ENCODE peak calls at places on chromosomes 16 and 17, in seven cellular contexts. Y is IMR-90, K is Peyer's patch, N is astrocyte, I is heart right ventricle, J is fibroblast of lung, Q is left ventricle myocardium inferior. E is an unnamed sample. For H3K27me3, the result is how much of the 10 kb centered on the place peaks cover.

GRCh38 chr16:19223235-19223847 is 55.3 kb downstream of the SYT17 start:
- DNase-seq in Y (peak), K (peak), N (no peak), I (no peak), J (no peak), Q (no peak), E (no peak)

GRCh38 chr16:81437860-81438259 is 6.7 kb upstream of the CMIP start:
- DNase-seq in Y (no peak), K (no peak), N (no peak), I (no peak), J (no peak), Q (no peak), E (no peak)

GRCh38 chr17:13024033-13024432 is 6.2 kb upstream of the ELAC2 start:
- DNase-seq in Y (no peak), K (no peak), N (no peak), I (no peak), J (no peak), Q (no peak), E (no peak)

GRCh38 chr16:27439273-27440018 is 37.5 kb downstream of the IL21R start:
- DNase-seq in Y (no peak), K (no peak), N (no peak), I (no peak), J (no peak), Q (no peak), E (no peak)

GRCh38 chr17:15947331-15947730 is 2.4 kb downstream of the ADORA2B start:
- DNase-seq in Y (peak), K (peak), N (no peak), I (no peak), J (peak), Q (no peak), E (no peak)

GRCh38 chr16:87784812-87785211 is 19.0 kb upstream of the KLHDC4 start:
- DNase-seq in Y (peak), K (no peak), N (peak), I (no peak), J (peak), Q (no peak), E (no peak)

GRCh38 chr17:72430611-72431432 is 310.0 kb downstream of the SOX9 start:
- DNase-seq in Y (no peak), K (no peak), N (no peak), I (no peak), J (no peak), Q (no peak), E (no peak)

GRCh38 chr16:1333149-1333812 is at the start of gene BAIAP3:
- DNase-seq in Y (no peak), K (peak), N (no peak), I (no peak), J (no peak), Q (peak), E (peak)

GRCh38 chr17:53707546-53707945 is 115.2 kb upstream of the KIF2B start:
- DNase-seq in Y (no peak), K (no peak), N (no peak), I (no peak), J (peak), Q (no peak), E (no peak)

GRCh38 chr16:49213594-49213993 is 68.0 kb downstream of the CBLN1 start:
- DNase-seq in Y (no peak), K (no peak), N (no peak), I (no peak), J (no peak), Q (no peak), E (no peak)

GRCh38 chr16:85296859-85297698 is 184.8 kb upstream of the CIBAR2 start:
- DNase-seq in Y (no peak), K (peak), N (no peak), I (no peak), J (no peak), Q (no peak), E (peak)

GRCh38 chr16:80122155-80122554 is 418.6 kb upstream of the DYNLRB2 start:
- DNase-seq in Y (no peak), K (no peak), N (peak), I (peak), J (peak), Q (peak), E (peak)

GRCh38 chr17:42979511-42980273 is at the start of gene PTGES3L:
- DNase-seq in Y (peak), K (peak), N (peak), I (peak), J (peak), Q (peak), E (peak)

GRCh38 chr17:20205609-20206008 is 196.4 kb downstream of the SPECC1 start:
- DNase-seq in Y (no peak), K (no peak), N (no peak), I (no peak), J (no peak), Q (no peak), E (no peak)

GRCh38 chr17:52158450-52159042 is at the start of gene CA10:
- DNase-seq in Y (no peak), K (no peak), N (no peak), I (no peak), J (no peak), Q (no peak), E (peak)

GRCh38 chr17:66310528-66311148 is 8.2 kb downstream of the PRKCA start:
- DNase-seq in Y (no peak), K (no peak), N (no peak), I (no peak), J (no peak), Q (no peak), E (no peak)

GRCh38 chr17:14469971-14470370 is 169.1 kb downstream of the HS3ST3B1 start:
- DNase-seq in Y (no peak), K (no peak), N (no peak), I (no peak), J (no peak), Q (no peak), E (no peak)

GRCh38 chr16:9115277-9115676 is 23.8 kb downstream of the HAPSTR1 start:
- DNase-seq in Y (peak), K (no peak), N (peak), I (no peak), J (peak), Q (no peak), E (no peak)

GRCh38 chr17:64503821-64504768 is 2.0 kb downstream of the DDX5 start:
- DNase-seq in Y (no peak), K (no peak), N (no peak), I (no peak), J (no peak), Q (no peak), E (no peak)

GRCh38 chr17:32350662-32351418 is 883 bp downstream of the ZNF207 start:
- DNase-seq in Y (peak), K (no peak), N (peak), I (peak), J (peak), Q (no peak), E (no peak)

GRCh38 chr16:4989391-4990006 is 31.4 kb downstream of the SEC14L5 start:
- DNase-seq in Y (no peak), K (no peak), N (no peak), I (no peak), J (no peak), Q (no peak), E (no peak)

GRCh38 chr17:57885148-57885915 is 35.5 kb upstream of the MRPS23 start:
- DNase-seq in Y (no peak), K (no peak), N (no peak), I (no peak), J (no peak), Q (no peak), E (no peak)

GRCh38 chr17:80453980-80454556 is 22.3 kb downstream of the NPTX1 start:
- DNase-seq in Y (no peak), K (no peak), N (no peak), I (no peak), J (no peak), Q (no peak), E (peak)

GRCh38 chr16:12611006-12611477 is 192.6 kb downstream of the CPPED1 start:
- DNase-seq in Y (no peak), K (no peak), N (peak), I (no peak), J (peak), Q (no peak), E (no peak)

GRCh38 chr17:82345151-82345976 is 11.8 kb upstream of the SECTM1 start:
- DNase-seq in Y (no peak), K (no peak), N (no peak), I (no peak), J (no peak), Q (no peak), E (no peak)

GRCh38 chr17:19979917-19980770 is 2.5 kb upstream of the AKAP10 start:
- DNase-seq in Y (no peak), K (no peak), N (no peak), I (peak), J (no peak), Q (peak), E (peak)

GRCh38 chr17:1989135-1989534 is 36.0 kb downstream of the RTN4RL1 start:
- DNase-seq in Y (peak), K (no peak), N (peak), I (no peak), J (peak), Q (no peak), E (no peak)

GRCh38 chr17:39688945-39689344 is 1.1 kb upstream of the PGAP3 start:
- DNase-seq in Y (no peak), K (no peak), N (no peak), I (no peak), J (no peak), Q (no peak), E (peak)

GRCh38 chr17:61694095-61694494 is 103.1 kb upstream of the NACA2 start:
- DNase-seq in Y (no peak), K (no peak), N (no peak), I (no peak), J (no peak), Q (no peak), E (no peak)

GRCh38 chr16:3058173-3059030 is 7.0 kb upstream of the IL32 start:
- DNase-seq in Y (no peak), K (peak), N (no peak), I (peak), J (no peak), Q (peak), E (no peak)

GRCh38 chr16:64478258-64478906 is 643.5 kb downstream of the CDH11 start:
- DNase-seq in Y (peak), K (no peak), N (peak), I (no peak), J (peak), Q (no peak), E (no peak)

GRCh38 chr17:68057531-68057952 is 22.0 kb downstream of the KPNA2 start:
- DNase-seq in Y (peak), K (no peak), N (no peak), I (no peak), J (no peak), Q (no peak), E (no peak)

DNA sequence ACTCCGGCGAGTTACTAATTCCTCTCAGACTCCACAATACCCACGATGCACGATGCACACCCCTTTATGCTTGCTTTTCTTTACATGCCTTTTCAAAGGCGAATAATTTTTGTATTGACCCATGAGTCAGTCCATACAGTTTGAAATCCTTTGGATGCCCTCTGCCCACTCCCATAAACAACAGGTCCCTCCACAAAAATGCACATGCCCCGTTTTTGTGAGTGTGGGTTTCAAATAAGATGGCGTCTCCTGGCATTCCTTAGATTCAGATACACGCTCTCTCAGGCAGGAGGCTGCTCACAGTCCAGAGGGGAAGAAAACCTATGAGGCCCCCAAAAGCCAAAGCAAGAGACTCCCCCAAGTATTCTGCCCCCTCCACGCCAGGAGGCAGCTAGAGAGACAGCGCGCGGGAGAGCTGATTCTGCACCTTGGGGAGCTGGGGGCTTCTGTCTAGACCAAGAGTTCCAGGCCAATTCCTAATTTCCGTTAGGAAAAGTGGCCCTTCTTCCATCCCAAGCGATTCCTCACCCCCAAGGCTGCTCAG is 19.6 kb upstream of the HOXB9 start:
- DNase-seq in Y (no peak), K (no peak), N (no peak), I (no peak), J (no peak), Q (no peak), E (no peak)
- H3K4me3 ChIP-seq in Y (no peak), K (peak), N (no peak), I (no peak), J (no peak), Q (no peak), E (no peak)

GRCh38 chr17:49223168-49223516 is 7.4 kb downstream of the PHOSPHO1 start:
- DNase-seq in Y (no peak), K (no peak), N (no peak), I (no peak), J (no peak), Q (no peak), E (no peak)
- H3K27me3 ChIP-seq in Y (under half), K (under half), N (under half), I (half or more), J (under half), Q (half or more), E (under half)

GRCh38 chr17:50205931-50206505 is 4.6 kb upstream of the COL1A1 start:
- DNase-seq in Y (no peak), K (no peak), N (no peak), I (no peak), J (no peak), Q (no peak), E (no peak)

GRCh38 chr17:50207792-50208567 is 6.5 kb upstream of the COL1A1 start:
- DNase-seq in Y (no peak), K (peak), N (no peak), I (no peak), J (no peak), Q (no peak), E (no peak)

GRCh38 chr17:50207318-50207717 is 5.9 kb upstream of the COL1A1 start:
- DNase-seq in Y (no peak), K (no peak), N (no peak), I (no peak), J (no peak), Q (no peak), E (no peak)

GRCh38 chr17:50205111-50205821 is 3.8 kb upstream of the COL1A1 start:
- DNase-seq in Y (peak), K (no peak), N (peak), I (peak), J (peak), Q (peak), E (no peak)

GRCh38 chr17:50206604-50207293 is 5.3 kb upstream of the COL1A1 start:
- DNase-seq in Y (peak), K (peak), N (peak), I (no peak), J (peak), Q (peak), E (no peak)
- H3K27ac ChIP-seq in Y (peak), K (no peak), N (peak), I (peak), J (peak), Q (peak), E (no peak)

GRCh38 chr16:66269631-66270332 is 96.7 kb upstream of the CDH5 start:
- DNase-seq in Y (no peak), K (no peak), N (no peak), I (no peak), J (no peak), Q (no peak), E (no peak)

GRCh38 chr16:66273036-66273435 is 93.5 kb upstream of the CDH5 start:
- DNase-seq in Y (no peak), K (no peak), N (no peak), I (no peak), J (no peak), Q (no peak), E (no peak)

GRCh38 chr16:66272461-66272860 is 94.0 kb upstream of the CDH5 start:
- DNase-seq in Y (no peak), K (no peak), N (no peak), I (no peak), J (no peak), Q (no peak), E (no peak)

GRCh38 chr16:66270333-66270927 is 96.1 kb upstream of the CDH5 start:
- DNase-seq in Y (peak), K (peak), N (no peak), I (peak), J (peak), Q (peak), E (peak)

DNA sequence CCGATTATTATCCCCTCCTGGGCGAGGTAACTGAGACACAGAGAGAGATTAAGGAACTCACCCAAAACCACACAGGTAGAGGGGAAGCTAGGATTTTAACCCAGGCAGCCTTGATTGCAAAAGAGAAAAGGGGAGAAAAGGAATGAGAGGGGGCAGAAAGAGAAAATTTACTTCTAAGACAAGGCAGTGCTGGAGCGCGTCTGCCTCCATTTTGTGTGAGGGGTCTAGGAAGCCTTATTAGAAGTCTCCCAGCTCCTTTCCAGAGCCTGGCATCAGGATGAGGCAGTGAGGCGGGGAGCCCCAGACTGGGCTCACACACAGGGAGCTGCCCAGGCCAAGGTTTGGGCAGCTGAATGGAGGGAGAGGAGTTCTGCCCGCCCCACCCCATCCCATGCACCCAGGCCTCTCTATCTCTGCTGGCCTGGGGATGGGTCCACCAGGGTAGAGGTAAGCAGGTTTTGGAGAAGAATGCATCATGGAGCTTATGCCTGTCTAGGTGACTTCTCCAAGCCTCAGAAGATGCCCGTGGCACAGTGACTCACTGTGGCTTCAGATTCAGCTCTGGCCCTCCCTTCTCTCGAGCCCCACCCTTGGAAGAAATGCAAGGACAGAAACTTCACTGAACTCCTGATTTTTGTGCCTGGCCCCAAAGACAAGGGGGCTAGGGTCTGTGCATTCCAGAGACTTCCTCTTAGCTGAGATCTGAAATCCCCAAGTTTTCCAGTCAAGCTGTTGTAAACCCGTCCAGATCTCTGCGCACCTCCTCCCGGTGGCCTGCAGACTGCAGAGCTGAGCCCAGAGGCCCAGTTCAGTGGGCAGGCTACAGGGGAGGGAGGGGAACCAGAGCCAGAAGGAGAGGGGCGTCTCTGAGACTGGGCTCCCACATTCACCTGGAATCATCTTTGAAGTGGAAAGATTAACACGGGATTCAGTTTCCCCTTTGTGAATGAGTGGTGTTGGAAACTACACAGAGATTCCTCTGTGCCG is 95.1 kb upstream of the CDH5 start:
- DNase-seq in Y (no peak), K (no peak), N (no peak), I (no peak), J (peak), Q (no peak), E (no peak)
- H3K4me3 ChIP-seq in Y (no peak), K (no peak), N (no peak), I (no peak), J (no peak), Q (no peak), E (no peak)

GRCh38 chr17:77859411-77859810 is 99.1 kb upstream of the TNRC6C start:
- DNase-seq in Y (no peak), K (no peak), N (no peak), I (no peak), J (no peak), Q (no peak), E (no peak)
- H3K27me3 ChIP-seq in Y (under half), K (under half), N (under half), I (under half), J (under half), Q (under half), E (under half)

DNA sequence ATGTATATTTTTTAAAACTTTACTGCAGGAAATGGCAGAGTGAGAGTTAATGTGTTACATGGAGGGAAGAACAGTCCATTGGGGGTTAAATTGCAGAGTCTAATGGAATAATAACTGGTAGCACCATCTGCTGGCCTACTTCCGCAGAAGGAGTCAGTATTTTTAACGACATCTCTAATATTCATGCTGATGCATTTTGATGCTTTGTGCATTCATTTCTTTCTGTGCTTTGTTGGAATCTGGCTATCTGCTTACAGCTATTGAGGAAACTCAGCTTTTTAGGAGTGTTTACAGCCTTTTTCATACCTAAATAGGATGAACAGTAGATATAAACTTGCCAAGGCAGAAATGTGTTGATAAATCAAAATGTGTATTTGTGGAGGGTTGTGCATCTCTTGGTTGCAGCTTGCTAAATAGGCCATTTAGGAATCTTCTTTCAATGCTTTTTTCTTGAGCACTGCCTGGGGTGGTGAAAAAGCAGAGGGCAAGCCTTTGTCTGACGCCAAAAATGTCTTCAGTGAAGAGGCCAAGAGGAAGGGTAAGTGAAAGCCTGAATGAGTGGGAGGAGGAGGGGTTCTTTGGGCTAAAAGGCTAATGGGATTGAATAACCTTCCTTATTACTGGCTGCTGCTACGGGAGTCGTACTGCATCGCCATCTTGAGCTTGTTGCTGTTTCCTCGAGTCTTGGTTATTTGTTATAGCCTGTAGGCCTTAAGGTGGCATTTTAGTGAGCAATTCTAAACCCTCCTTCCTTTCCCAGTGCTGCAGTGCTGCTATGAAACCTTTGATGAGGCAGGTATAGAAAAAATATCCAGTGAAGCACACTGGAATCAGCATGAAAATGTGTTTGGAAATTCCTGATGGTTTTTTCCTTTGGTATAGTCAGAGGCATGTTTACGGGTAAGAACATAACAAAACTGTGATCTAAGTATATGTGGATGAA is 153.3 kb downstream of the CHD9 start:
- DNase-seq in Y (peak), K (no peak), N (peak), I (peak), J (peak), Q (no peak), E (no peak)
- H3K27ac ChIP-seq in Y (peak), K (peak), N (peak), I (peak), J (peak), Q (peak), E (peak)

GRCh38 chr17:28724500-28725165 is 1.4 kb downstream of the TLCD1 start:
- DNase-seq in Y (no peak), K (no peak), N (no peak), I (no peak), J (no peak), Q (no peak), E (no peak)

GRCh38 chr17:28725166-28725659 is 820 bp downstream of the TLCD1 start:
- DNase-seq in Y (peak), K (no peak), N (peak), I (no peak), J (peak), Q (no peak), E (no peak)

GRCh38 chr17:28725660-28726395 is at the start of gene TLCD1:
- DNase-seq in Y (peak), K (peak), N (peak), I (peak), J (peak), Q (peak), E (peak)

GRCh38 chr17:28722413-28723158 is 2.8 kb downstream of the RPL23A start:
- DNase-seq in Y (no peak), K (no peak), N (no peak), I (no peak), J (no peak), Q (no peak), E (no peak)

GRCh38 chr17:28723159-28723835 is 2.7 kb downstream of the TLCD1 start:
- DNase-seq in Y (no peak), K (no peak), N (no peak), I (no peak), J (no peak), Q (no peak), E (no peak)
- H3K4me3 ChIP-seq in Y (no peak), K (no peak), N (no peak), I (no peak), J (no peak), Q (no peak), E (no peak)

E was measured in psoas muscle.